ENCODE peak calls at places on chromosomes 11 and 22, in six cellular contexts. C is AG04450, Q is type B pancreatic cell, R is transverse colon, A is heart left ventricle, O is right lobe of liver. H is an unnamed sample.
A peak's percentile ranks its signal among the peaks of the same experiment; 100 is the strongest.

GRCh38 chr11:73235236-73235786 is 17.2 kb downstream of the P2RY2 start:
- DNase-seq in R (no peak), A (no peak), O (peak; percentile 4), Q (no peak), C (no peak), H (no peak)

GRCh38 chr11:36006556-36006955 is 62.7 kb downstream of the LDLRAD3 start:
- DNase-seq in R (no peak), A (no peak), C (no peak), O (no peak), Q (no peak), H (no peak)

GRCh38 chr22:37931893-37932389 is 21.5 kb downstream of the C22orf23 start:
- DNase-seq in A (no peak), Q (no peak), R (no peak), O (no peak), C (no peak), H (no peak)

GRCh38 chr11:60774726-60775125 is 10.4 kb upstream of the MS4A10 start:
- DNase-seq in Q (no peak), R (no peak), O (no peak), A (no peak), C (no peak), H (no peak)

GRCh38 chr22:31676700-31677099 is 14.7 kb upstream of the PISD start:
- DNase-seq in C (peak; percentile 57), A (peak; percentile 92), R (peak; percentile 97), Q (peak; percentile 86), O (peak; percentile 93), H (peak; percentile 65)

GRCh38 chr11:130269544-130269943 is 45.2 kb downstream of the ZBTB44 start:
- DNase-seq in C (no peak), O (no peak), Q (no peak), A (no peak), R (no peak), H (no peak)

GRCh38 chr11:123454796-123455195 is 24.7 kb downstream of the GRAMD1B start:
- DNase-seq in Q (no peak), R (no peak), O (no peak), A (no peak), C (no peak), H (no peak)

GRCh38 chr11:62553839-62554361 is 7.3 kb upstream of the AHNAK start:
- DNase-seq in R (peak; percentile 62), Q (no peak), A (peak; percentile 4), O (no peak), C (peak; percentile 51), H (no peak)

GRCh38 chr22:21726650-21727049 is 8.9 kb downstream of the YPEL1 start:
- DNase-seq in Q (no peak), A (no peak), R (peak; percentile 17), C (no peak), O (no peak), H (no peak)

GRCh38 chr11:4891996-4892640 is 10.4 kb downstream of the OR51T1 start:
- DNase-seq in O (no peak), Q (no peak), C (peak; percentile 77), A (no peak), R (no peak), H (no peak)

GRCh38 chr22:38420734-38421133 is 34.3 kb downstream of the KCNJ4 start:
- DNase-seq in O (no peak), A (no peak), R (no peak), C (no peak), Q (no peak), H (no peak)

GRCh38 chr11:1237128-1237580 is 14.3 kb downstream of the MUC5B start:
- DNase-seq in R (peak; percentile 90), O (no peak), Q (no peak), A (no peak), C (no peak), H (no peak)

GRCh38 chr11:107276057-107276456 is 181.6 kb downstream of the CWF19L2 start:
- DNase-seq in Q (no peak), O (no peak), C (no peak), R (no peak), A (no peak), H (no peak)

GRCh38 chr11:125141686-125142535 is 22.6 kb upstream of the PKNOX2 start:
- DNase-seq in O (peak; percentile 50), A (peak; percentile 30), R (peak; percentile 30), C (no peak), Q (peak; percentile 80), H (no peak)

GRCh38 chr11:129618046-129618569 is 197.5 kb upstream of the TMEM45B start:
- DNase-seq in R (no peak), C (no peak), O (no peak), Q (no peak), A (no peak), H (no peak)

GRCh38 chr11:2951235-2952110 is 22.3 kb upstream of the PHLDA2 start:
- DNase-seq in A (no peak), R (no peak), O (no peak), C (no peak), Q (no peak), H (no peak)

DNA sequence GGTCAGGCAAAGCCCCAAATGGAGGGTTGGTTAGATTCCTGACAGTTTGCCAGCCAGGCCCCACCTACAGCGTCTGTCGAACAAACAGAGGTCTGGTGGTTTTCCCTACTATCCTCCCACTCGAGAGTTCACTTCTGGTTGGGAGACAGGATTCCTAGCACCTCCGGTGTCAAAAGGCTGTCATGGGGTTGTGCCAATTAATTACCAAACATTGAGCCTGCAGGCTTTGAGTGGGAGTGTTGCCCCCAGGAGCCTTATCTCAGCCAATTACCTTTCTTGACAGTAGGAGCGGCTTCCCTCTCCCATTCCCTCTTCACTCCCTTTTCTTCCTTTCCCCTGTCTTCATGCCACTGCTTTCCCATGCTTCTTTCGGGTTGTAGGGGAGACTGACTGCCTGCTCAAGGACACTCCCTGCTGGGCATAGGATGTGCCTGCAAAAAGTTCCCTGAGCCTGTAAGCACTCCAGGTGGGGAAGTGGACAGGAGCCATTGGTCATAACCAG is 4.7 kb upstream of the TTC36 start:
- DNase-seq in A (no peak), O (no peak), Q (no peak), R (no peak), C (no peak), H (no peak)
- TF ChIP-seq CTCF in A (peak; percentile 29), O (peak; percentile 54), Q (peak; percentile 56), R (no peak), C (peak; percentile 55), H (peak; percentile 34)

DNA sequence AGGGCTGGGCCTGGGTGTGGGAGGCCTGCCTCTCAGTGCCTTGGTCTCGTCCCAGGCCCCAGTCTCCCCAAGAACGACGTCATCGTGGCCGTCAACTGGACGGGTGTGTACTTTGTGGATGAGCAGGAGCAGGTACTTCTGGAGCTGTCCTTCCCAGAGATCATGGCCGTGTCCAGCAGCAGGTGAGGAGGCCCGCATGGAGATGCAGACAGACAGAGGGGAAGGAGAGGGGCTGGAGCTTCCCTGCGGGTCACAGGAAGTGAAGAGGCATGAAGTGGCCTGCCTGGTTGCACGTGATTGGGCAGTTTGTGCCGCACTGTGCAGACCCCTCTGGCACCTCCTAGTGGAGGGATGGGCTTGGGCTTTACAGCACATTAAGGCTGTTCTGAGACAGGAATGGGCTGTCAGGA is 70.4 kb downstream of the MYO7A start:
- DNase-seq in O (peak; percentile 6), Q (no peak), C (no peak), R (no peak), A (no peak), H (no peak)
- TF ChIP-seq CTCF in O (peak; percentile 21), Q (peak; percentile 62), C (peak; percentile 44), R (no peak), A (peak; percentile 12), H (no peak)

GRCh38 chr11:65182258-65183170 is 786 bp downstream of the CAPN1 start:
- DNase-seq in Q (no peak), O (peak; percentile 53), R (peak; percentile 67), C (no peak), A (no peak), H (no peak)

GRCh38 chr11:65181569-65182257 is at the start of gene CAPN1:
- DNase-seq in O (peak; percentile 84), Q (no peak), C (peak; percentile 61), R (peak; percentile 91), A (peak; percentile 79), H (peak; percentile 55)

GRCh38 chr11:65183201-65183891 is 1.6 kb downstream of the CAPN1 start:
- DNase-seq in O (no peak), A (no peak), C (no peak), R (peak; percentile 41), Q (no peak), H (no peak)

GRCh38 chr11:65184146-65184545 is 2.4 kb downstream of the CAPN1 start:
- DNase-seq in C (no peak), Q (no peak), R (no peak), O (no peak), A (no peak), H (no peak)

DNA sequence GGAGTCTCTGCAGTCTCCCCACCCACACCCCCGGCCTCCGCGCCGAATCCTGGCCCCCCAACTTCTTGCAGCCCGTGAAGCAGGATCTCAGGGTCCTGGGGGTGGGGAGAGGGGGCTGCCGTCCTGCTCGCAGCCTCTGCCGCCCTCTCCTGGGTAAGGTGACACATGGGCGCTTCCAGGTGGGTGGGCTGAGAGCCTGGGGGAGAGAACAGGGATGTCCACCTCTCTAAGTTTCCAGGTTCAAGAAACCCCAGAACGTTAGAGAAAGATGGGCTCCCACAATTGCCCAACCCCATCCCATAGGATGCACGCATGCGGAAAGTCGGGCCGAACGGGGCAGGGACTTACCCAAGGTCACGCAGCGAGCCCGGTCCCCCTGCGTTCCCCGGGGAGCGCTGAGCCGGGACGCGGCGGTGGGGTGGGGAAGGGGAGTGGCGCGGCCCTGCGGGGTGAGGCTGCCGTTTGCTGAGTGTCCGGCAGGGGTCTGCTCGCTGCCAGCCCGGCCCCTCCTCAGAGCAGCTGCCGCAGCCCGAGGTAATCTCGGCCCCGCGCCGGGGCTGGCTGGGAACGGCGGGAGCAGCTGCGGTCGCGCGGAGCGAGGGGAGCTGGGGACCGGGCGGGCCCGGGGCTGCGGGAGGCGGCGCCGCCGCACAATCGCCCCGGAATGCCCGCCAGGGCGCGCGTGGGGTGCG is 705 bp upstream of the CAPN1 start:
- DNase-seq in A (peak; percentile 51), Q (peak; percentile 89), C (peak; percentile 10), R (peak; percentile 73), O (peak; percentile 67), H (peak; percentile 32)
- TF ChIP-seq CTCF in A (peak; percentile 52), Q (peak; percentile 83), C (peak; percentile 48), R (peak; percentile 44), O (peak; percentile 54), H (peak; percentile 32)

DNA sequence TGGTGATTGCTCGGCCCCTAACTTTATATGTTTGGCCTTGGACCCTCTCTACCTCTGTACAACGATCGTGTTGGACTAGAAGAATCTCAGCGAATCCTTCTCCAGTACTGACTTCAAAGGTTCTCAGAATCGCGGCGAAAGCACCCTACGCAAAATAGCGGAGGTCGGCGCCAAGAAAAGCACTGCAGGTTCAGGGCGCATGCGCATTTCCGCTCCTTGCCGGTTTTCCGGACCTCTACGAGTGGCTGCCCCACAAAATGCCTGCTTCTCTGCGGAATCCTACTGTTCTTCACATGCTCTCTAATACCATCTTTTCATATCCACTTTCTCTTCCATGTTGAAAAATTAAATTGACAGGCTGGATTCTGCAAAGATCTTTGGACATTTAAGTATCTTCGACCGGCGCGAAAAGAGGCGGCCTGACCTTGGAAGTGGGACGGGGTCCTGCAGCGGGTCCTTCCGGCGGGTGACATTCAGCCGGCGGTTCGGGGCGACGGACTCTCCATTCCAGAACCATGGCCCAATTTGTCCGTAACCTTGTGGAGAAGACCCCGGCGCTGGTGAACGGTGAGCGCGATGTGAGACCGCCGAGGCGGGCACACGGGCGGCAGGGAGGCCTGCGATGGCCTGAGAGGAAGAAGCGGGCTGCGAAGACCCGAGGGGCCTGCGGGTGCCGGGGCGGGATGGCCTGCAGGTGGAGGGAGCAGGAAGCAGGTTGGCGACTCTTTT is at the start of gene ATP5MG:
- DNase-seq in O (peak; percentile 91), C (peak; percentile 72), R (peak; percentile 93), A (peak; percentile 92), Q (peak; percentile 86), H (peak; percentile 53)
- TF ChIP-seq CTCF in O (no peak), C (peak; percentile 20), R (no peak), A (no peak), Q (peak; percentile 53), H (no peak)

GRCh38 chr11:13859986-13860385 is 102.5 kb upstream of the SPON1 start:
- DNase-seq in R (no peak), O (no peak), Q (no peak), C (no peak), A (no peak), H (no peak)
- TF ChIP-seq CTCF in R (no peak), O (no peak), Q (no peak), C (no peak), A (no peak), H (no peak)